ENCODE peak calls at places on chromosomes 6 and 20, in ten cellular contexts. K is stimulated activated CD8-positive, alpha-beta memory T cell treated with anti-CD3 and anti-CD28 coated beads, Interleukin-12 subunit alpha, Interleukin-12 subunit beta, amount 100 ng/mL, for 4 hours; F is endothelial cell; O is transverse colon; W is GM23248; A is left ventricle myocardium inferior; L is PC-3; I is NCI-H748 treated with DMSO at 0.1 percent for 48 hours; R is left colon; S is activated CD8-positive, alpha-beta memory T cell treated with anti-CD3 and anti-CD28 coated beads for 24 hours. B is an unnamed sample.

GRCh38 chr6:112237644-112238043 is 16.7 kb downstream of the LAMA4 start:
- DNase-seq in K (no peak), F (no peak), O (peak; percentile 47), W (peak; percentile 94), A (peak; percentile 53), L (peak; percentile 84), I (no peak), R (peak; percentile 52), S (no peak), B (peak; percentile 77)

GRCh38 chr20:949717-950116 is 33.6 kb upstream of the ANGPT4 start:
- DNase-seq in K (no peak), F (no peak), O (no peak), W (no peak), A (no peak), L (no peak), I (no peak), R (no peak), S (no peak), B (no peak)

GRCh38 chr6:135163440-135163738 is 17.7 kb upstream of the MYB start:
- DNase-seq in K (no peak), F (no peak), O (no peak), W (no peak), A (no peak), L (no peak), I (no peak), R (no peak), S (peak; percentile 79), B (no peak)

GRCh38 chr6:14118444-14118843 is 872 bp downstream of the CD83 start:
- DNase-seq in K (no peak), F (no peak), O (no peak), W (no peak), A (no peak), L (no peak), I (no peak), R (no peak), S (no peak), B (no peak)

GRCh38 chr6:13342414-13343019 is 14.2 kb upstream of the TBC1D7 start:
- DNase-seq in K (no peak), F (no peak), O (no peak), W (no peak), A (no peak), L (no peak), I (no peak), R (no peak), S (no peak), B (no peak)

GRCh38 chr6:137678451-137678850 is 184.3 kb upstream of the OLIG3 start:
- DNase-seq in K (no peak), F (no peak), O (no peak), W (no peak), A (no peak), L (no peak), I (no peak), R (no peak), S (no peak), B (no peak)

GRCh38 chr6:3384346-3385143 is 72.3 kb downstream of the SLC22A23 start:
- DNase-seq in K (no peak), F (no peak), O (no peak), W (no peak), A (no peak), L (no peak), I (no peak), R (no peak), S (no peak), B (no peak)

GRCh38 chr6:53044572-53044971 is 20.6 kb upstream of the FBXO9 start:
- DNase-seq in K (no peak), F (no peak), O (no peak), W (no peak), A (no peak), L (no peak), I (no peak), R (no peak), S (no peak), B (no peak)

GRCh38 chr6:130922922-130923321 is 95.7 kb downstream of the SMLR1 start:
- DNase-seq in K (no peak), F (no peak), O (no peak), W (no peak), A (no peak), L (no peak), I (no peak), R (no peak), S (no peak), B (no peak)

GRCh38 chr6:63440057-63440456 is 120.3 kb upstream of the LGSN start:
- DNase-seq in K (no peak), F (peak; percentile 8), O (no peak), W (no peak), A (no peak), L (no peak), I (no peak), R (no peak), S (no peak), B (no peak)

GRCh38 chr20:57761413-57761734 is 51.6 kb upstream of the PMEPA1 start:
- DNase-seq in K (no peak), F (no peak), O (no peak), W (no peak), A (no peak), L (no peak), I (no peak), R (no peak), S (no peak), B (no peak)

GRCh38 chr6:26216015-26216885 is 129.0 kb downstream of the HFE start:
- DNase-seq in K (peak; percentile 54), F (peak; percentile 66), O (peak; percentile 85), W (peak; percentile 94), A (no peak), L (peak; percentile 99), I (peak; percentile 100), R (peak; percentile 84), S (peak; percentile 90), B (peak; percentile 78)

GRCh38 chr6:84399003-84399402 is 171.6 kb upstream of the CEP162 start:
- DNase-seq in K (no peak), F (no peak), O (no peak), W (no peak), A (no peak), L (no peak), I (no peak), R (no peak), S (no peak), B (no peak)

GRCh38 chr6:15911753-15912504 is 217.0 kb upstream of the MYLIP start:
- DNase-seq in K (no peak), F (no peak), O (no peak), W (no peak), A (no peak), L (no peak), I (no peak), R (no peak), S (peak; percentile 59), B (no peak)

GRCh38 chr6:72933216-72933615 is 292.1 kb downstream of the KHDC1L start:
- DNase-seq in K (no peak), F (no peak), O (no peak), W (no peak), A (no peak), L (no peak), I (no peak), R (no peak), S (no peak), B (no peak)

GRCh38 chr6:69961251-69961650 is 94.9 kb downstream of the COL19A1 start:
- DNase-seq in K (no peak), F (no peak), O (no peak), W (no peak), A (no peak), L (no peak), I (no peak), R (no peak), S (no peak), B (no peak)

GRCh38 chr20:25288291-25289181 is 40.7 kb downstream of the PYGB start:
- DNase-seq in K (no peak), F (no peak), O (peak; percentile 55), W (no peak), A (peak; percentile 13), L (no peak), I (no peak), R (peak; percentile 34), S (no peak), B (no peak)

GRCh38 chr6:25320459-25320858 is 41.3 kb downstream of the CARMIL1 start:
- DNase-seq in K (no peak), F (peak; percentile 15), O (no peak), W (no peak), A (no peak), L (no peak), I (no peak), R (no peak), S (no peak), B (no peak)

GRCh38 chr6:7086488-7086887 is 21.3 kb upstream of the RREB1 start:
- DNase-seq in K (peak; percentile 10), F (no peak), O (peak; percentile 50), W (peak; percentile 61), A (peak; percentile 30), L (no peak), I (no peak), R (no peak), S (peak; percentile 71), B (peak; percentile 22)

GRCh38 chr6:46772038-46772437 is 21.2 kb upstream of the MEP1A start:
- DNase-seq in K (no peak), F (no peak), O (no peak), W (no peak), A (no peak), L (no peak), I (no peak), R (no peak), S (no peak), B (no peak)

GRCh38 chr20:45450097-45450818 is 19.3 kb upstream of the WFDC2 start:
- DNase-seq in K (no peak), F (peak; percentile 21), O (peak; percentile 23), W (peak; percentile 80), A (no peak), L (peak; percentile 77), I (peak; percentile 15), R (no peak), S (no peak), B (no peak)

GRCh38 chr6:136191606-136192005 is 58.5 kb downstream of the MTFR2 start:
- DNase-seq in K (no peak), F (no peak), O (no peak), W (no peak), A (no peak), L (no peak), I (no peak), R (no peak), S (no peak), B (no peak)

GRCh38 chr20:37500311-37500710 is 20.7 kb upstream of the NNAT start:
- DNase-seq in K (no peak), F (no peak), O (no peak), W (no peak), A (no peak), L (no peak), I (peak; percentile 53), R (no peak), S (no peak), B (no peak)

GRCh38 chr6:36129889-36130671 is at the start of gene MAPK13:
- DNase-seq in K (no peak), F (peak; percentile 28), O (peak; percentile 74), W (peak; percentile 73), A (no peak), L (peak; percentile 58), I (peak; percentile 37), R (peak; percentile 52), S (peak; percentile 73), B (no peak)

GRCh38 chr6:133101790-133102189 is 139.4 kb upstream of the EYA4 start:
- DNase-seq in K (no peak), F (no peak), O (no peak), W (no peak), A (no peak), L (peak; percentile 57), I (no peak), R (no peak), S (no peak), B (no peak)

GRCh38 chr6:33430991-33431879 is 11.4 kb downstream of the SYNGAP1 start:
- DNase-seq in K (peak; percentile 62), F (peak; percentile 84), O (peak; percentile 68), W (peak; percentile 64), A (peak; percentile 47), L (no peak), I (peak; percentile 60), R (peak; percentile 72), S (peak; percentile 88), B (peak; percentile 57)

GRCh38 chr6:151178373-151178772 is 61.4 kb upstream of the AKAP12 start:
- DNase-seq in K (no peak), F (no peak), O (no peak), W (no peak), A (no peak), L (no peak), I (no peak), R (no peak), S (no peak), B (no peak)

GRCh38 chr6:129335792-129336191 is 374.2 kb downstream of the ARHGAP18 start:
- DNase-seq in K (no peak), F (no peak), O (no peak), W (no peak), A (no peak), L (no peak), I (no peak), R (no peak), S (no peak), B (no peak)